ENCODE peak calls at places on chromosomes 7 and 10, in ten cellular contexts. J is GM12865, N is neural crest cell, Y is ovary, D is AG04450, K is cardiac fibroblast, Z is fibroblast of mammary gland, I is B cell, S is foreskin fibroblast, B is breast epithelium. V is an unnamed sample.
A peak's percentile ranks its signal among the peaks of the same experiment; 100 is the strongest.

GRCh38 chr10:123135415-123136141 is at the start of gene HMX3:
- DNase-seq in J (peak; percentile 81), N (no peak), Y (no peak), D (no peak), K (peak; percentile 54), Z (peak; percentile 49), I (peak; percentile 56), S (no peak), B (no peak), V (no peak)

GRCh38 chr7:133742709-133743538 is 384.2 kb upstream of the LRGUK start:
- DNase-seq in J (peak; percentile 9), N (peak; percentile 4), Y (no peak), D (no peak), K (peak; percentile 58), Z (peak; percentile 38), I (no peak), S (no peak), B (no peak), V (no peak)

GRCh38 chr10:32949221-32949678 is 8.8 kb downstream of the ITGB1 start:
- DNase-seq in J (no peak), N (no peak), Y (no peak), D (no peak), K (no peak), Z (no peak), I (no peak), S (no peak), B (no peak), V (no peak)

GRCh38 chr10:47043928-47044544 is 132.8 kb downstream of the PTPN20 start:
- DNase-seq in J (no peak), N (no peak), Y (peak; percentile 62), D (no peak), K (no peak), Z (no peak), I (no peak), S (no peak), B (no peak), V (no peak)

GRCh38 chr10:8182841-8183240 is 128.4 kb downstream of the GATA3 start:
- DNase-seq in J (no peak), N (no peak), Y (no peak), D (no peak), K (no peak), Z (no peak), I (no peak), S (no peak), B (no peak), V (no peak)

GRCh38 chr7:47804767-47805545 is 143.3 kb downstream of the PKD1L1 start:
- DNase-seq in J (no peak), N (no peak), Y (no peak), D (no peak), K (no peak), Z (peak; percentile 24), I (no peak), S (no peak), B (no peak), V (no peak)

GRCh38 chr7:157488326-157488725 is 151.5 kb downstream of the DNAJB6 start:
- DNase-seq in J (no peak), N (peak; percentile 33), Y (no peak), D (no peak), K (no peak), Z (no peak), I (no peak), S (no peak), B (no peak), V (no peak)

GRCh38 chr10:86349474-86349873 is 17.1 kb downstream of the GRID1 start:
- DNase-seq in J (peak; percentile 40), N (peak; percentile 34), Y (no peak), D (no peak), K (peak; percentile 13), Z (no peak), I (no peak), S (no peak), B (no peak), V (no peak)

GRCh38 chr10:61975107-61975932 is 73.8 kb downstream of the ARID5B start:
- DNase-seq in J (peak; percentile 73), N (no peak), Y (no peak), D (peak; percentile 36), K (peak; percentile 73), Z (peak; percentile 92), I (no peak), S (peak; percentile 72), B (no peak), V (no peak)

GRCh38 chr7:140144821-140145220 is 32.0 kb downstream of the KDM7A start:
- DNase-seq in J (no peak), N (no peak), Y (no peak), D (no peak), K (no peak), Z (no peak), I (no peak), S (no peak), B (no peak), V (no peak)

GRCh38 chr7:30926323-30926722 is 14.7 kb downstream of the AQP1 start:
- DNase-seq in J (no peak), N (no peak), Y (peak; percentile 21), D (no peak), K (no peak), Z (no peak), I (no peak), S (no peak), B (peak; percentile 31), V (no peak)

GRCh38 chr10:86321568-86321967 is 45.0 kb downstream of the GRID1 start:
- DNase-seq in J (no peak), N (no peak), Y (no peak), D (no peak), K (no peak), Z (no peak), I (no peak), S (no peak), B (peak; percentile 22), V (no peak)

GRCh38 chr7:45697576-45698136 is 123.5 kb downstream of the ADCY1 start:
- DNase-seq in J (no peak), N (no peak), Y (no peak), D (no peak), K (no peak), Z (peak; percentile 40), I (no peak), S (peak; percentile 19), B (no peak), V (no peak)

GRCh38 chr10:90920986-90921643 is at the start of gene ANKRD1:
- DNase-seq in J (no peak), N (no peak), Y (no peak), D (peak; percentile 50), K (peak; percentile 77), Z (peak; percentile 81), I (no peak), S (peak; percentile 92), B (no peak), V (no peak)

GRCh38 chr10:121696854-121697253 is 98.6 kb upstream of the FGFR2 start:
- DNase-seq in J (peak; percentile 39), N (peak; percentile 58), Y (no peak), D (no peak), K (no peak), Z (peak; percentile 3), I (no peak), S (no peak), B (no peak), V (no peak)
- TF ChIP-seq CTCF in J (peak; percentile 45), N (peak; percentile 63), Y (no peak), D (peak; percentile 28), K (peak; percentile 14), Z (peak; percentile 24), I (peak; percentile 31), S (peak; percentile 6), B (no peak), V (no peak)

DNA sequence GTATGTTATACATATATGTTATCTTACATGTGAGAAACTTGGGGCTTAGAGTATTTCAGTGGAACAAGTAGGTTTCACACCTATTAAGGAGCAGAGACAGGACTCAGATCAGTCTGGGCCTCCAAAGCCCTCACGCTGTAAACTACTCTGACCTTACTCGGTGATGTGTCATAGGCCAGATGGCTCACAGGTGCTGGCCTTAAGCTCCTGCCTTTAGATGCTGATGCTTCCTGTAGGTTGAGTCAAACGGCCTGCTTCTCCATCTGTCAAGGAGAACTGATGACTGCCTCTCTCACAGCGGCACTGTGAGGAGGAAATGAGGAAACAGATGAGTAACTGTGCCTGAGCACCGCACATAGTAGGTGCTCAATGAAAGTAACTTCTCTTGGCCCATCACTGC is 312.6 kb upstream of the COBL start:
- DNase-seq in J (no peak), N (no peak), Y (no peak), D (no peak), K (no peak), Z (no peak), I (no peak), S (no peak), B (no peak), V (no peak)
- TF ChIP-seq CTCF in J (no peak), N (no peak), Y (no peak), D (no peak), K (no peak), Z (no peak), I (no peak), S (no peak), B (no peak), V (no peak)

GRCh38 chr10:1142596-1142995 is 86.4 kb downstream of the WDR37 start:
- DNase-seq in J (no peak), N (no peak), Y (no peak), D (no peak), K (no peak), Z (no peak), I (no peak), S (no peak), B (no peak), V (no peak)
- TF ChIP-seq CTCF in J (peak; percentile 24), N (peak; percentile 40), Y (no peak), D (no peak), K (peak; percentile 26), Z (peak; percentile 28), I (peak; percentile 41), S (no peak), B (no peak), V (no peak)

GRCh38 chr7:1144269-1144771 is 15.7 kb downstream of the ZFAND2A start:
- DNase-seq in J (peak; percentile 56), N (no peak), Y (peak; percentile 24), D (no peak), K (peak; percentile 39), Z (peak; percentile 34), I (peak; percentile 65), S (no peak), B (no peak), V (no peak)
- TF ChIP-seq CTCF in J (peak; percentile 45), N (peak; percentile 29), Y (no peak), D (no peak), K (no peak), Z (peak; percentile 7), I (peak; percentile 27), S (peak; percentile 7), B (peak; percentile 29), V (peak; percentile 27)

DNA sequence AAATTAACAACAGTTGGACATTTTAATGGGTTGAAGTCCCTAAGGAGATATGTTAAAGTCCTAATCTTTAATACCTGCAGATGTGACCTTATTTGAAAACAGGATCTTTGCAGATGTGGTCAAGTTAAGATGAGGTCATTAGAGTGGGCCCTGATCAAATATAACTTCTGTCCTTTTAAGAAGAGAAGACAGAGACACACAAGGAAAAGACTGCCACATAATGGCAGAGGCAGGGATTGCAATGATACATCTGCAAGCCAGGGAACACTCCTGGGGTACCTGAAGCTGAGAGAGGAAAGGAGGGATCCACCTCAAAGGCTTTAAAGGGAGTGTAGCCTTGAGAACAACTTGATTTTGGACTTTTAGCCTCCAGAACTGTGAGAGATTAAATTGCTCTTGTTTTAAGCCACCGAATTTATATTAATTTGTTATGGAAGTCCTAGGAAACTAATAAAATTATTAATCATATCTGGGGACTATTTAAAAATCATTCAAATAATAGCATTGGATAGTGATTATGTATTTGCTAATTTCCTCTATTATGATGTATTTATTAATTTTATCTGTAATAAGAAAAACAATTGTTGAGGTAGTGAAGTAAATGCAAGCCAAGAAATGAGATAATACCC is 700.0 kb upstream of the PCDH15 start:
- DNase-seq in J (peak; percentile 43), N (peak; percentile 33), Y (no peak), D (no peak), K (peak; percentile 13), Z (peak; percentile 12), I (no peak), S (no peak), B (no peak), V (no peak)
- TF ChIP-seq CTCF in J (peak; percentile 53), N (peak; percentile 72), Y (no peak), D (peak; percentile 47), K (no peak), Z (peak; percentile 43), I (no peak), S (peak; percentile 51), B (peak; percentile 23), V (no peak)

V was measured in AG09319.